ENCODE peak calls at places on chromosome 2, in nine cellular contexts. B is endothelial cell of umbilical vein; Y is OCI-LY7; I is psoas muscle; O is CD8-positive, alpha-beta T cell; X is cardiac muscle cell; V is hepatocyte; S is esophagus squamous epithelium; K is body of pancreas. U is an unnamed sample. For H3K9me3, the result is how much of the 10 kb centered on the place peaks cover.

GRCh38 chr2:26616032-26616863 is 24.9 kb downstream of the CIB4 start:
- DNase-seq in B (no peak), Y (no peak), I (no peak), O (no peak), X (no peak), V (no peak), S (no peak), K (no peak), U (no peak)

GRCh38 chr2:43324589-43325447 is 98.4 kb upstream of the ZFP36L2 start:
- DNase-seq in B (peak), Y (no peak), I (peak), O (no peak), X (no peak), V (no peak), S (no peak), K (no peak), U (no peak)

GRCh38 chr2:47650001-47650535 is 132.9 kb upstream of the MSH6 start:
- DNase-seq in B (no peak), Y (no peak), I (no peak), O (no peak), X (no peak), V (no peak), S (no peak), K (no peak), U (no peak)

GRCh38 chr2:10504994-10505820 is 57.1 kb upstream of the ODC1 start:
- DNase-seq in B (no peak), Y (no peak), I (no peak), O (no peak), X (no peak), V (peak), S (no peak), K (no peak), U (no peak)

GRCh38 chr2:187008111-187008510 is 159.1 kb upstream of the ZSWIM2 start:
- DNase-seq in B (peak), Y (no peak), I (no peak), O (no peak), X (peak), V (no peak), S (no peak), K (no peak), U (no peak)

GRCh38 chr2:157936464-157936863 is 60.3 kb upstream of the ACVR1 start:
- DNase-seq in B (no peak), Y (no peak), I (no peak), O (no peak), X (no peak), V (no peak), S (no peak), K (no peak), U (no peak)

GRCh38 chr2:11517906-11518305 is 15.9 kb upstream of the GREB1 start:
- DNase-seq in B (no peak), Y (no peak), I (no peak), O (no peak), X (no peak), V (no peak), S (no peak), K (no peak), U (no peak)

GRCh38 chr2:157326683-157327082 is 1.1 kb upstream of the ERMN start:
- DNase-seq in B (no peak), Y (no peak), I (no peak), O (no peak), X (no peak), V (no peak), S (no peak), K (no peak), U (no peak)

GRCh38 chr2:10124538-10125045 is 2.1 kb downstream of the RRM2 start:
- DNase-seq in B (peak), Y (peak), I (no peak), O (peak), X (peak), V (peak), S (no peak), K (peak), U (peak)

GRCh38 chr2:204545861-204546773 is 842 bp downstream of the PARD3B start:
- DNase-seq in B (peak), Y (no peak), I (no peak), O (no peak), X (no peak), V (peak), S (no peak), K (peak), U (no peak)

GRCh38 chr2:145631561-145631960 is 1111.6 kb upstream of the ZEB2 start:
- DNase-seq in B (no peak), Y (no peak), I (no peak), O (no peak), X (no peak), V (no peak), S (no peak), K (no peak), U (no peak)

GRCh38 chr2:241081190-241081642 is 20.9 kb downstream of the MTERF4 start:
- DNase-seq in B (no peak), Y (no peak), I (no peak), O (no peak), X (no peak), V (no peak), S (no peak), K (no peak), U (no peak)

GRCh38 chr2:30398084-30398483 is 49.0 kb upstream of the LCLAT1 start:
- DNase-seq in B (no peak), Y (no peak), I (no peak), O (no peak), X (no peak), V (no peak), S (no peak), K (no peak), U (no peak)

GRCh38 chr2:3645745-3646389 is 12.1 kb upstream of the ALLC start:
- DNase-seq in B (no peak), Y (no peak), I (no peak), O (no peak), X (no peak), V (no peak), S (no peak), K (no peak), U (no peak)
- TF ChIP-seq CTCF in B (no peak), Y (no peak), I (no peak), O (no peak), X (no peak), V (no peak), S (no peak), K (no peak), U (no peak)

DNA sequence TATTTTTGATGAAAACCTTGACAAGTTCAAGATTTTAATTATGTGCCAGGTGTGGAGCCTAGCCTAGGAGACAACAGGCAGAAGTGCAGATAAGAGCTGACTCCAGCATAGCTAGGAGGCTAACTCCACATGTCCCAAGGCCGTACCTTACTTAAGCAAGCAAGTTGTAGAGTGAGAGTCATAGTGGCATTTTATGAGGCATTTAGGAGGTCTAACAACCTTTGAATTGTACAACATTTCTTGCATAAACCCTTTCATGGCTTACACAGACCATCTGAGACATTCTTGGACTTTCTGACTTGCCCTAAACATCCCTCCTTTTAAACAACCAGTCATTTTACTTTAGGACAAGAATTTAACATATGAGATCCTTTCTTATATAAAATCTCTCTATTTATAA is 8.3 kb upstream of the SUCLG1 start:
- DNase-seq in B (no peak), Y (no peak), I (no peak), O (no peak), X (no peak), V (no peak), S (no peak), K (no peak), U (no peak)
- H3K9me3 ChIP-seq in B (under half), Y (under half), I (under half), O (under half), X (under half), V (under half), S (under half), K (under half), U (under half)

DNA sequence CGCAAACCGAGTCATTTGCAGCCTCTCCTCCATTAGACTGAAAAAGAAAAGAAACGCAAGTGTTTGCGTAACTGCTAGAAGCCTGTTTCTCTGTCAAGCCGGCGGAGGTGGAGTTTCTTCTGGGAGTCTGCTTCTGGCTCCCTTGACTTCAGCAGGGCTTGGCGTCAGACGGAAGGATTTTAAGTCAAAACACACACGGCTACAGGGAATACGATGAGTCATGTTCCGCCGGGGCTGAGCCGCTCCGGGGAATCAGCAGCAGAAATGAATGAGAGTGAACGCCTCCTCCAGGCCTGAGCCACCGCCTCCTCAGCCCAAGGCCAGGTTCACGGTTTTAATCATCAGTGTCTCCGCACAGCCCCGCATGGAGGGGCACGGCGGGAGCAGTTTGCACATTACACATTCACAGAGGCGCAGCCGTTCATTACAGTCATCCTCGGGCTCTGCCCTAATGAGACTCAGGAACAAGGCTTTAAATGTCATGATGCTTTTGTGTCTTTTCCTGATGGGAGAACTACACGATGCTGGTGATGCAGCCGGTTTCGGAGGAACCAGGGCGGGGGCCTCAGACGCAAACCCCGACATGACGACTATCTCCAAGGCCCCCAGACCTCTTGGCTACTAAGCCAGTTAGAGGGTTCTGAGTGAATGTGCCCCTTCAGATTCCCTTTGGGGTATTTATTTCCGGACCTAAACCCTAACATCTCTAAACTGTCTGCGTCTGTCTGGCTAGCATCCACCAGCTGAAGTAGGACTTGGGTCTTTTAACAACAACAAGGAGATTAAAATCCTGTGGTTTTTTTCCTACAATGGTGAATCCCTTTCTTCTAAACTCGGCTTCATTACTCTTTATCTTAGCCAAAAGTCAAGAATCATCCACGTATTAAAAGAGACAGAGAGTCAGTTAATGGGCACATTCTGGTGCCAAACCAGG is 11.1 kb upstream of the SCG2 start:
- DNase-seq in B (peak), Y (no peak), I (peak), O (no peak), X (peak), V (peak), S (no peak), K (peak), U (no peak)
- TF ChIP-seq CTCF in B (peak), Y (no peak), I (no peak), O (no peak), X (peak), V (no peak), S (no peak), K (no peak), U (no peak)

GRCh38 chr2:38648107-38648761 is 17.7 kb upstream of the GALM start:
- DNase-seq in B (no peak), Y (peak), I (no peak), O (no peak), X (peak), V (no peak), S (no peak), K (no peak), U (peak)

DNA sequence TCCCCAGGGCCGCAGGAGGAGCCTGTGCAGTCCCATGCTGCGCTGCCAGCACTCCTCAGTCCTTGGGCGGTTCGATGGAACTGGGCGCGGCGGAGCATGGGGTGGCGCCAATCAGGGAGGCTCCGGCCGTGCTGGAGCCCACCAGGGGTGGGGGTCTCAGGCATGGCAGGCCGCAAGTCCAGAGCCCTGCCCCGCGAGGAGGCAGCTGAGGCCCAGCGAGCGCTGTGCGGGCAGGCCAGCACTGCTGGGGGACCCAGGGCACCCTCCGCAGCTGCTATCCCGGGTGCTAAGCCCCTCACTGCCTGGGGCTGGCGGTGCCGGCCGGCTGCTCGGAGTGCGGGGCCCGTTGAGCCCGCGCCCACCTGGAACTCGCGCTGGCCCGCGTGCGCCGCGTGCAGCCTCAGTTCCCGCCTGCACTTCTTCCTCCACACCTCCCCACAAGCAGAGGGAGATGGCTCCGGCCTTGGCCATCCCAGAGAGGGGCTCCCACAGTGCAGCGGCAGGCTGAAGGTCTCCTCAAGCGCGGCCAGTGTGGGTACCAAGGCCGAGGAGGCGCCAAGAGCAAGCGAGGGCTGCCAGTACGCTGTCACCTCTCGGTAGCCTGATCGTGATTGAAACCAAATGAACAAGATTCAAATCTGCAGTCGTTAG is 22.8 kb upstream of the GALM start:
- DNase-seq in B (no peak), Y (no peak), I (no peak), O (no peak), X (no peak), V (no peak), S (no peak), K (no peak), U (no peak)
- H3K9me3 ChIP-seq in B (under half), Y (under half), I (under half), O (under half), X (under half), V (under half), S (under half), K (under half), U (under half)

GRCh38 chr2:171595456-171595855 is 73.2 kb downstream of the CYBRD1 start:
- DNase-seq in B (no peak), Y (no peak), I (no peak), O (no peak), X (peak), V (no peak), S (no peak), K (no peak), U (no peak)

GRCh38 chr2:171595896-171596295 is 73.6 kb downstream of the CYBRD1 start:
- DNase-seq in B (peak), Y (no peak), I (no peak), O (no peak), X (peak), V (peak), S (no peak), K (no peak), U (no peak)

GRCh38 chr2:171602352-171602751 is 80.1 kb downstream of the CYBRD1 start:
- DNase-seq in B (no peak), Y (no peak), I (no peak), O (no peak), X (no peak), V (no peak), S (no peak), K (no peak), U (no peak)

GRCh38 chr2:171600126-171600525 is 77.9 kb downstream of the CYBRD1 start:
- DNase-seq in B (no peak), Y (no peak), I (no peak), O (no peak), X (no peak), V (no peak), S (no peak), K (no peak), U (no peak)

DNA sequence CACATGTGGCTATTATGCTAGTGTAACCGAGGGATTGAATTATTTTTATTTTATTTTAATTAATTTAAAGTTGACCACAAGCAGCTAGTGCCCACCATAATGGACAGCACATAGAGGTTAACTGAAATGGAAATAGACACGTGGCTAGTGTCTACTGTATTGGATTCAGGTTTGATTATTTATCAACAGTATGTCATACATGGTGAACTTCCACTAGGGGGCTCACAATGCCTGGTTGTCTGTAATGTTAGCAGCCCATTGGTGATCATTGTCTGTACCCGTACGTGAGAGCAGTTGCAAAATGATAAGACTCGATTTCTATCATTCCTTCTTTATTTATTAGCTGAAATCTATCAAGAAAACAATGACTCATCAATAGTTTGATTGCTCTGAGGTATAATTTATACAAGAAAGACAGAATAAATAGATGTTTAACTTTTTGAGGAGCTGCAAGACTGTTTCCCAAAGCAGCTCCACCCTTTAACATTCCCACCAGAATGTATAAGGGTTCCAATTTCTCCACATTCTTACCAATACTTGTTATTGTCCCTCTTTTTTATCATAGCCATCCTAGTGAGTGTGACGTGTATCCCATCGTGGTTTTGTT is 76.5 kb downstream of the CYBRD1 start:
- DNase-seq in B (peak), Y (peak), I (no peak), O (peak), X (peak), V (peak), S (no peak), K (peak), U (peak)
- TF ChIP-seq CTCF in B (peak), Y (peak), I (peak), O (peak), X (peak), V (peak), S (peak), K (peak), U (peak)

GRCh38 chr2:116200086-116200485 is 1614.4 kb upstream of the DDX18 start:
- DNase-seq in B (no peak), Y (no peak), I (no peak), O (no peak), X (no peak), V (no peak), S (no peak), K (no peak), U (no peak)
- H3K9me3 ChIP-seq in B (under half), Y (under half), I (under half), O (under half), X (under half), V (under half), S (under half), K (under half), U (under half)

GRCh38 chr2:208781166-208781565 is 374.6 kb downstream of the PTH2R start:
- DNase-seq in B (no peak), Y (no peak), I (no peak), O (no peak), X (no peak), V (no peak), S (no peak), K (no peak), U (no peak)

GRCh38 chr2:208783184-208783583 is 376.6 kb downstream of the PTH2R start:
- DNase-seq in B (no peak), Y (no peak), I (no peak), O (no peak), X (no peak), V (no peak), S (no peak), K (no peak), U (no peak)

DNA sequence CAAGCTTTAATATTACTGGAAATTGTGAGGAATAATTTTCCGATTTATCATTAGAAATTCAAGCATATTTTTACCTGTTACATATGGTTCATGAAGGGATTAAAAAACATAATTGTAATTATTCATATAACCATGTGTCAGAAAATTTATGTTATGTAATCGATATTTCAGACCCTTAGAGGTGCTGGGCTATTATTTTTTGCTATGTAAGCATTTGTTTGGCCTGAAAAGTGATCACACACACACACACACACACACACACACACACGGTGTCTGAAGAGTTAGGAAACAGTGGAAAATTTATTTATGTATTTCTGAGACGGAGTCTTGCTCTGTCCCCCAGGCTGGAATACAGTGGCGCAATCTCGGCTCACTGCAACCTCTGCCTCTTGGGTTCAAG is 375.5 kb downstream of the PTH2R start:
- DNase-seq in B (no peak), Y (no peak), I (no peak), O (no peak), X (no peak), V (no peak), S (no peak), K (no peak), U (no peak)
- TF ChIP-seq CTCF in B (no peak), Y (no peak), I (no peak), O (no peak), X (no peak), V (no peak), S (no peak), K (no peak), U (no peak)

DNA sequence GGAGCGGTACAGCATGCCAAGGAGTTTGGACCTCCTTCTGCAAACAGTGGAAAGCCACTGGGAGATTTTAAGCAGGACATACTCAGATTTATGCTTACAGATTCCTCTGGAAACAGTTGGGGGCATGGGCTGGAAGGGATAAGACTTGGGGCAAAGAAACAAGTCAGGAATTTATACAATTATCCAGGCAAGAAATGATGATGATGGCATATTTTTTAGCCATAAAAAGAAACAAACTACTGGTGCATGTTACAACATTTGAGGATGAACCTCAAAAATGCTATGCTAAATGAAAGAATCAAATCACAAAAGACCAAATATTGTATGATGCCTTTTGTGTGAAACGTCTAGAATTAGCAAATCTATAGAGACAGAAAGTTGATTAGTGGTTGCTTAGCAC is 13.5 kb upstream of the VIT start:
- DNase-seq in B (no peak), Y (no peak), I (no peak), O (no peak), X (no peak), V (no peak), S (no peak), K (no peak), U (no peak)
- H3K9me3 ChIP-seq in B (under half), Y (under half), I (under half), O (under half), X (under half), V (under half), S (under half), K (under half), U (under half)

GRCh38 chr2:184114439-184114838 is 483.9 kb upstream of the ZNF804A start:
- DNase-seq in B (no peak), Y (no peak), I (no peak), O (no peak), X (no peak), V (no peak), S (no peak), K (no peak), U (no peak)
- TF ChIP-seq CTCF in B (no peak), Y (no peak), I (no peak), O (no peak), X (no peak), V (no peak), S (no peak), K (no peak), U (no peak)

U was measured in DND-41.